ENCODE peak calls at places on chromosomes 1 and 21, in six cellular contexts. B is K562, X is upper lobe of left lung, E is A549, F is GM12878, P is HepG2. G is an unnamed sample. For H3K4me1, the result is how much of the 10 kb centered on the place peaks cover.

GRCh38 chr1:9101510-9102146 is 27.3 kb downstream of the GPR157 start:
- ATAC-seq in X (no peak), P (peak), F (peak), B (peak), E (peak), G (peak)

GRCh38 chr1:106717561-106717960 is 338.9 kb upstream of the PRMT6 start:
- ATAC-seq in X (no peak), P (no peak), E (no peak), F (no peak), B (no peak), G (no peak)

GRCh38 chr1:44327679-44328491 is 27.2 kb downstream of the ERI3 start:
- ATAC-seq in B (peak), F (no peak), X (peak), E (peak), P (peak), G (peak)

GRCh38 chr1:61253912-61254628 is 171.7 kb downstream of the NFIA start:
- ATAC-seq in B (peak), F (no peak), E (no peak), P (no peak), X (no peak), G (peak)

GRCh38 chr1:109466440-109467300 is at the start of gene SYPL2:
- ATAC-seq in F (no peak), B (peak), P (peak), E (peak), X (peak), G (peak)

GRCh38 chr1:102852583-102852982 is 255.7 kb downstream of the COL11A1 start:
- ATAC-seq in P (no peak), X (no peak), F (no peak), E (no peak), B (no peak), G (no peak)

GRCh38 chr1:119974013-119974412 is 77.7 kb upstream of the ADAM30 start:
- ATAC-seq in X (no peak), B (no peak), P (no peak), E (no peak), F (no peak), G (no peak)

GRCh38 chr1:41396084-41396483 is 34.9 kb downstream of the FOXO6 start:
- ATAC-seq in F (no peak), B (peak), E (no peak), P (no peak), X (no peak), G (no peak)

GRCh38 chr1:93615201-93616150 is 66.2 kb downstream of the BCAR3 start:
- ATAC-seq in E (no peak), P (peak), X (no peak), F (peak), B (peak), G (no peak)

GRCh38 chr1:93617670-93618488 is 63.8 kb downstream of the BCAR3 start:
- ATAC-seq in E (peak), F (no peak), X (peak), P (peak), B (no peak), G (no peak)

GRCh38 chr1:93614550-93615200 is 67.0 kb downstream of the BCAR3 start:
- ATAC-seq in F (no peak), E (no peak), B (no peak), P (no peak), X (no peak), G (no peak)

GRCh38 chr1:93616221-93616995 is 65.2 kb downstream of the BCAR3 start:
- ATAC-seq in F (no peak), E (peak), X (no peak), P (no peak), B (no peak), G (peak)

GRCh38 chr1:93616996-93617669 is 64.5 kb downstream of the BCAR3 start:
- ATAC-seq in E (peak), F (no peak), X (peak), B (no peak), P (peak), G (peak)
- H3K4me1 ChIP-seq in E (half or more), F (under half), X (under half), B (under half), P (half or more), G (under half)

GRCh38 chr1:49841767-49842166 is 182.0 kb downstream of the AGBL4 start:
- ATAC-seq in B (no peak), E (no peak), X (no peak), P (no peak), F (no peak), G (no peak)
- TF ChIP-seq EP300 in B (no peak), E (no peak), X (no peak), P (no peak), F (no peak), G (no peak)

GRCh38 chr21:21858502-21859334 is 860.5 kb downstream of the NCAM2 start:
- ATAC-seq in B (no peak), F (no peak), E (no peak), P (no peak), X (no peak), G (no peak)
- TF ChIP-seq POLR2A in B (no peak), F (no peak), E (no peak), P (no peak), X (no peak), G (no peak)

GRCh38 chr1:29986986-29987385 is 736.4 kb downstream of the MATN1 start:
- ATAC-seq in E (no peak), B (no peak), F (no peak), P (peak), X (no peak), G (peak)
- H3K4me1 ChIP-seq in E (under half), B (under half), F (under half), P (under half), X (under half), G (under half)

GRCh38 chr1:39819091-39819812 is 30.6 kb upstream of the BMP8B start:
- ATAC-seq in P (no peak), X (no peak), F (no peak), B (no peak), E (no peak), G (no peak)
- TF ChIP-seq EP300 in P (no peak), X (no peak), F (no peak), B (no peak), E (no peak), G (no peak)

GRCh38 chr1:18974005-18974404 is 17.5 kb upstream of the IFFO2 start:
- ATAC-seq in X (no peak), B (no peak), E (no peak), F (no peak), P (no peak), G (no peak)

GRCh38 chr1:18973446-18973955 is 17.0 kb upstream of the IFFO2 start:
- ATAC-seq in P (no peak), E (no peak), X (no peak), F (no peak), B (no peak), G (no peak)

GRCh38 chr1:18972991-18973390 is 16.5 kb upstream of the IFFO2 start:
- ATAC-seq in B (no peak), P (no peak), F (no peak), X (no peak), E (no peak), G (no peak)

GRCh38 chr1:18970762-18971161 is 14.3 kb upstream of the IFFO2 start:
- ATAC-seq in F (no peak), E (no peak), B (no peak), P (no peak), X (no peak), G (no peak)

DNA sequence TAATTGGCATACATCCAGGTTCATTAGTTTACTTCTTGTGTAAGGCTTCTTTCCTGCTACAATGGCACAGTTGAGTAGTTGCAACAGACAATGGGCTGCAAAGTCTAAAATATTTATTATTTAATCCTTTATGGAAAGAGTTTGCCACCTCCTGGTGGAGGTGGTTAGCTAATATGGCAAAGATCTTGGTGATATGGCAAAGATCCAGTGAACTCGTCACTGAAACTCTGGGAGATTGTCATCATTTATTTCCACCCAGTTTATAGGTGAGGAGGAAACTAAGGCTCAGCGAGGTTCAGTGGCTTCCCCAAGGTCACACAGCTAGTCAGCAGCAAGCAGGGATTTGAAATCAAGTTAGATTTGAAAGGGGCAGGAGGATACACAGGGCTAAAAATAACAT is 16.1 kb upstream of the IFFO2 start:
- ATAC-seq in B (no peak), F (no peak), P (no peak), E (no peak), X (no peak), G (peak)
- TF ChIP-seq POLR2A in B (no peak), F (no peak), P (no peak), E (no peak), X (no peak), G (no peak)

GRCh38 chr1:85554630-85555327 is 25.8 kb upstream of the CCN1 start:
- ATAC-seq in F (no peak), P (no peak), B (no peak), E (no peak), X (no peak), G (no peak)
- H3K4me1 ChIP-seq in F (under half), P (under half), B (under half), E (under half), X (under half), G (half or more)

GRCh38 chr1:235911300-235911662 is 44.6 kb upstream of the LYST start:
- ATAC-seq in X (no peak), B (no peak), F (no peak), E (no peak), P (no peak), G (no peak)
- TF ChIP-seq EP300 in X (no peak), B (no peak), F (no peak), E (no peak), P (no peak), G (no peak)

GRCh38 chr1:210917560-210918214 is 216.3 kb downstream of the KCNH1 start:
- ATAC-seq in B (no peak), P (no peak), E (no peak), X (no peak), F (no peak), G (no peak)
- TF ChIP-seq POLR2A in B (no peak), P (no peak), E (no peak), X (no peak), F (no peak), G (no peak)

DNA sequence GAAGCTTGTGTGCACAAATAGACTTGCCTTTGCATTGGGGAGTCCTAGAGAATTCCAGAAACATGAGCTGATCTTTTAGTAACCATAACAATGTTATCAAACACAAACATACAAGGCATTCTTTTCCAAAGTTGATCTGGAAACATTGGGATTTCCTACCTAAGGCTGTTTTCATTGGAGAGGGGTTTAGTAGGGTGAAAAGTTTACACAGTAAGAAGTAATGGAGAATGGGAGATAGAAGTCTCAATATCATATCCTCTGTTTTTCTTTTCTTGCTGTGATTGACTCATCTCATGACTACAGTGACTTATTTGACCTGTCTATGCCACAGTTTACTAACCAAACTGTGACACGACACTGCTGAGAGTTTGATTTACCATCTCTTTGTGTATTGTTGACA is 65.6 kb upstream of the PLA2G4A start:
- ATAC-seq in F (no peak), X (no peak), E (peak), B (no peak), P (no peak), G (no peak)
- H3K4me1 ChIP-seq in F (under half), X (under half), E (under half), B (under half), P (under half), G (under half)

G was measured in gastroesophageal sphincter.